ENCODE peak calls at places on chromosomes 16 and 17, in eight cellular contexts. I is A549, X is thoracic aorta, E is HCT116, B is body of pancreas, K is heart right ventricle, L is esophagus squamous epithelium, T is lung. R is an unnamed sample. For H3K4me1 and H3K9me3, the result is how much of the 10 kb centered on the place peaks cover.

GRCh38 chr16:7946142-7946541 is 613.5 kb downstream of the RBFOX1 start:
- DNase-seq in K (no peak), E (no peak), B (no peak), T (no peak), L (no peak), X (no peak), I (no peak), R (no peak)

GRCh38 chr16:87926246-87927194 is 9.8 kb downstream of the CA5A start:
- DNase-seq in L (no peak), K (no peak), I (no peak), E (no peak), X (no peak), T (no peak), B (no peak), R (no peak)

GRCh38 chr16:1201444-1201843 is 23.6 kb downstream of the TPSG1 start:
- DNase-seq in T (no peak), X (no peak), L (no peak), B (no peak), E (no peak), I (no peak), K (no peak), R (no peak)

GRCh38 chr16:85171809-85172464 is 59.7 kb upstream of the CIBAR2 start:
- DNase-seq in L (no peak), T (no peak), X (no peak), B (no peak), K (no peak), I (no peak), E (no peak), R (no peak)

GRCh38 chr16:81394966-81395655 is 49.5 kb upstream of the CMIP start:
- DNase-seq in X (no peak), I (no peak), E (no peak), B (peak), L (no peak), K (peak), T (no peak), R (no peak)

GRCh38 chr17:77613627-77614026 is 344.9 kb upstream of the TNRC6C start:
- DNase-seq in K (no peak), I (no peak), X (no peak), B (no peak), L (no peak), T (no peak), E (no peak), R (no peak)

GRCh38 chr16:80997139-80997798 is 9.4 kb downstream of the CMC2 start:
- DNase-seq in K (no peak), X (no peak), T (no peak), I (peak), B (no peak), L (no peak), E (no peak), R (no peak)

GRCh38 chr16:17379121-17379571 is 91.6 kb downstream of the XYLT1 start:
- DNase-seq in L (no peak), X (no peak), E (no peak), I (no peak), B (no peak), T (no peak), K (peak), R (no peak)

GRCh38 chr16:54282923-54283734 is 3.5 kb downstream of the IRX3 start:
- DNase-seq in X (no peak), T (no peak), B (no peak), L (no peak), K (no peak), I (no peak), E (no peak), R (no peak)

GRCh38 chr16:89308391-89309333 is 91.2 kb downstream of the ZNF778 start:
- DNase-seq in B (peak), X (no peak), E (no peak), K (no peak), I (no peak), L (no peak), T (no peak), R (no peak)

GRCh38 chr16:83100679-83101078 is 473.9 kb downstream of the CDH13 start:
- DNase-seq in L (no peak), B (no peak), T (no peak), X (no peak), E (no peak), K (no peak), I (no peak), R (no peak)

GRCh38 chr17:67765623-67766022 is 47.9 kb downstream of the NOL11 start:
- DNase-seq in L (no peak), I (peak), B (no peak), T (no peak), K (no peak), X (no peak), E (no peak), R (no peak)

GRCh38 chr17:36197389-36197708 is 791 bp upstream of the CCL3L1 start:
- DNase-seq in L (no peak), B (no peak), I (no peak), X (no peak), K (peak), E (no peak), T (no peak), R (no peak)

GRCh38 chr16:85514295-85514600 is 98.9 kb upstream of the GSE1 start:
- DNase-seq in L (no peak), X (peak), K (peak), E (no peak), I (no peak), T (no peak), B (peak), R (no peak)

GRCh38 chr17:76268015-76268749 is 3.0 kb downstream of the UBALD2 start:
- DNase-seq in L (no peak), E (no peak), B (peak), K (peak), I (no peak), X (no peak), T (peak), R (peak)

GRCh38 chr16:66432429-66432828 is 5.3 kb downstream of the BEAN1 start:
- DNase-seq in B (no peak), E (no peak), X (no peak), I (no peak), K (no peak), T (no peak), L (no peak), R (peak)

GRCh38 chr17:34902761-34903325 is 58.4 kb downstream of the CCT6B start:
- DNase-seq in I (no peak), X (no peak), K (no peak), T (no peak), E (no peak), B (no peak), L (no peak), R (no peak)

GRCh38 chr17:46072998-46073397 is 73.9 kb downstream of the STH start:
- DNase-seq in B (no peak), K (no peak), E (no peak), L (no peak), T (no peak), I (peak), X (no peak), R (no peak)

GRCh38 chr17:43416998-43417891 is 18.5 kb downstream of the ARL4D start:
- DNase-seq in T (peak), X (no peak), B (no peak), E (no peak), I (peak), L (no peak), K (peak), R (no peak)

GRCh38 chr17:82972836-82973372 is 106.5 kb upstream of the METRNL start:
- DNase-seq in E (no peak), K (no peak), L (no peak), B (no peak), X (no peak), I (no peak), T (peak), R (no peak)

GRCh38 chr17:45743626-45744326 is 40.3 kb upstream of the CRHR1 start:
- DNase-seq in X (no peak), I (no peak), B (no peak), T (no peak), L (no peak), E (no peak), K (peak), R (no peak)

GRCh38 chr17:77327181-77327565 is 186.4 kb downstream of the SEC14L1 start:
- DNase-seq in K (no peak), T (peak), B (no peak), E (no peak), I (no peak), X (no peak), L (no peak), R (no peak)

GRCh38 chr16:29022196-29022595 is 37.3 kb downstream of the LAT start:
- DNase-seq in L (no peak), B (no peak), T (no peak), X (no peak), I (no peak), E (no peak), K (no peak), R (no peak)

GRCh38 chr16:51831595-51832352 is 680.7 kb upstream of the SALL1 start:
- DNase-seq in E (no peak), T (no peak), I (no peak), L (no peak), B (no peak), K (no peak), X (no peak), R (no peak)

GRCh38 chr16:89873109-89873821 is at the start of gene TCF25:
- DNase-seq in I (peak), K (peak), L (no peak), E (peak), T (peak), B (peak), X (peak), R (peak)

GRCh38 chr16:79132745-79133144 is 467.8 kb downstream of the MAF start:
- DNase-seq in B (peak), L (no peak), T (peak), X (no peak), K (peak), I (no peak), E (no peak), R (no peak)
- TF ChIP-seq CTCF in B (no peak), L (no peak), T (no peak), X (no peak), K (no peak), I (no peak), E (no peak), R (no peak)

GRCh38 chr17:3890893-3891219 is 2.0 kb downstream of the CAMKK1 start:
- DNase-seq in E (no peak), I (no peak), T (no peak), X (no peak), K (no peak), B (no peak), L (no peak), R (no peak)
- H3K4me1 ChIP-seq in E (half or more), I (half or more), T (under half), X (half or more), K (half or more), B (half or more), L (half or more), R (under half)

GRCh38 chr16:35310999-35311398 is 1851.6 kb downstream of the TP53TG3F start:
- DNase-seq in T (no peak), L (no peak), X (no peak), B (no peak), E (no peak), I (no peak), K (no peak), R (no peak)
- H3K9me3 ChIP-seq in T (under half), L (under half), X (under half), B (under half), E (under half), I (under half), K (under half), R (under half)

DNA sequence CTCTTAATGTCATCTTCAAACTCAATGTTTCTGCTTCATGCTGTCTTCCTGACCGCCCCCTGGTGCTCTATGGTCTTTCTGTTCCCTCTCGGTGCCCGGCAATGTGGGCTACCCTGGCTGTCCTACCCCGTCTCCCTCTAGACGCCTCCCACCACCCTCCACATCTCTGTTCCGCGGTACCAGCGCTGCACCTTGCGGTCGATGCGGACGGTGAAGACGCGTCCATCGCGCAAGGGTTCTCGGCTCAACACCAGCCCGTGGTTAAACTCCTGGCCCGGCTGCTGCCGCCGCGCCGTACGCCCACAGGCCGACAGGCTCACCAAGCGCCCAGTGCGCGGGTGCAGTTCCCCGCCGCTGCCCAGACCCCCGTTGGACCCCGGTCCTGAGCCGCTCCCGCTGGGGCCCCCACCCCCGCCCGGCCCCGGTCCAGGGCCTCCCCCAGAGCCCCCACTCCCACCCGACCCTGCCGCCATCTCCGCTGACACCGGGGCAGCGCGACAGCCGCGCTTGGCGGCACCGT is at the start of gene NEURL4:
- DNase-seq in E (no peak), B (no peak), X (no peak), L (no peak), T (no peak), I (peak), K (no peak), R (no peak)
- TF ChIP-seq CTCF in E (no peak), B (no peak), X (no peak), L (peak), T (no peak), I (no peak), K (peak), R (no peak)

GRCh38 chr17:13337864-13338371 is 263.8 kb downstream of the HS3ST3A1 start:
- DNase-seq in T (no peak), E (peak), B (peak), K (peak), L (no peak), I (peak), X (no peak), R (no peak)

GRCh38 chr17:13334374-13334773 is 267.4 kb downstream of the HS3ST3A1 start:
- DNase-seq in L (no peak), K (no peak), I (no peak), X (no peak), E (no peak), T (no peak), B (no peak), R (no peak)

GRCh38 chr17:13337171-13337570 is 264.6 kb downstream of the HS3ST3A1 start:
- DNase-seq in B (no peak), L (no peak), I (no peak), E (no peak), X (no peak), T (no peak), K (no peak), R (no peak)

GRCh38 chr17:13333661-13334060 is 268.1 kb downstream of the HS3ST3A1 start:
- DNase-seq in X (no peak), B (no peak), E (no peak), L (no peak), I (no peak), K (no peak), T (no peak), R (no peak)

DNA sequence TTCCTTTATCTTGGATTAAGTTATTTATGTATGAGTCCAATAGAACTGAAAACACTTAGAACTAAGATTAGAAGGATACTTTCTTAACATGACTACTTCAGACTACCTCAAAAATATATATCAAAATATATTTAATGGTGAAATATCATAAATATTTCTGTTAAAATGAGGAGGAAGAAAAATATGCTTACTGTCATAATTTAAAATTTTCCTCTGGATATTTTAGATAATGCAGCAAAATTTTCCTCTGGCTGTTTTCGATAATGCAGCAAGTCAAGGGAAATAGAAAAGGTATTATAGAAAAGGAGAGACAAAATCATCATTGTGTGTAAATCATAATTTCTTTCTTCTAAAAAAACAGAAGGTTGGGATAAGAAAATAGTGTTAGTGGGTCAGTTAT is 263.3 kb downstream of the HS3ST3A1 start:
- DNase-seq in L (no peak), E (no peak), B (no peak), I (no peak), T (no peak), X (no peak), K (no peak), R (no peak)
- H3K4me1 ChIP-seq in L (under half), E (under half), B (under half), I (under half), T (under half), X (under half), K (under half), R (under half)

GRCh38 chr16:35525979-35526590 is 2066.7 kb downstream of the TP53TG3F start:
- DNase-seq in K (no peak), T (no peak), I (peak), E (no peak), B (no peak), L (no peak), X (no peak), R (no peak)

DNA sequence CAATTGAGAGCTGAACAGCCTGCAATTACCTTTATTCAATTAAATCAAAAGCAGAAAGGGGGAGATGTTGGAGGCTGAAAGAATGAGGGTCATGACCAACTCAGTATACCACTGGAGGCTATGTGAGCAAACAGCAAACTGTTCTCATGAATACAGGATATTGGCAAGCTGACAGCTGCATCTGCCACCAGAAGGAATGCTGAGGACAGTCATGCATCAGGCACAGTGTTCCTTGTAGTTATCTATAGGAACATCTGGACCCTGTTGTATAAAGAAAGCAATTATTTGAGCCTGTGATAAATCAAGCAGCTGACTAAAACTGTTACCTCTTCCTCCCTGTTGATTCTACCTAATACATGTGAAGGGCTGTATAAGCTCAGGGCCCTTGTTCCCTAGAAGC is 2064.6 kb downstream of the TP53TG3F start:
- DNase-seq in X (no peak), B (no peak), L (no peak), T (no peak), E (no peak), K (no peak), I (no peak), R (no peak)
- H3K9me3 ChIP-seq in X (under half), B (under half), L (under half), T (under half), E (under half), K (under half), I (under half), R (under half)

DNA sequence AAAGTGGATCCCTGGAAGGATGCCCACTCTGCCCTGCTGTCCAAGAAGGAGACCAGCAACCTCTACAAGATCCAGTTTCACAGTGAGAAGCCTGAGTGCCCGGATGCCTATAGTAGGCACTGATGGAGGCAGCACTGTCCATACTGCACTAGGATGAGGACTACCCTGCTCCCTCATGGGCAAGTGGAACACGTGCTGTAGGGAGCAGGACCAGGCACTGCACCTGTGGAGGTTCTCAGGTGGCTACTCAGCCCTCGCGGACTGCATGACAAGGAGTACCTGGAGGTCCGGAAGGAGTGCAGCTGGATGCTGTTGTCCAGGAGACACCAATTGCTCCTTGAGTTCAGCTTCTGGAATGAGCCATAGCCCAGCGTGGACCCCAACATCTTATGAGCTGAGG is 146.1 kb upstream of the NLRP1 start:
- DNase-seq in K (no peak), I (no peak), L (no peak), X (no peak), B (no peak), E (no peak), T (no peak), R (no peak)
- TF ChIP-seq CTCF in K (no peak), I (no peak), L (no peak), X (no peak), B (no peak), E (no peak), T (no peak), R (no peak)

GRCh38 chr16:14500791-14501190 is 129.3 kb downstream of the PARN start:
- DNase-seq in T (no peak), I (no peak), K (no peak), X (no peak), B (no peak), E (no peak), L (no peak), R (no peak)

GRCh38 chr16:14497245-14498082 is 132.6 kb downstream of the PARN start:
- DNase-seq in I (no peak), X (no peak), T (no peak), B (peak), E (no peak), K (no peak), L (no peak), R (no peak)

GRCh38 chr16:14496786-14497185 is 133.3 kb downstream of the PARN start:
- DNase-seq in B (no peak), X (no peak), K (peak), T (no peak), I (no peak), L (no peak), E (no peak), R (no peak)

GRCh38 chr16:14501331-14502255 is 128.5 kb downstream of the PARN start:
- DNase-seq in I (peak), B (peak), T (peak), X (peak), L (no peak), K (peak), E (peak), R (no peak)

DNA sequence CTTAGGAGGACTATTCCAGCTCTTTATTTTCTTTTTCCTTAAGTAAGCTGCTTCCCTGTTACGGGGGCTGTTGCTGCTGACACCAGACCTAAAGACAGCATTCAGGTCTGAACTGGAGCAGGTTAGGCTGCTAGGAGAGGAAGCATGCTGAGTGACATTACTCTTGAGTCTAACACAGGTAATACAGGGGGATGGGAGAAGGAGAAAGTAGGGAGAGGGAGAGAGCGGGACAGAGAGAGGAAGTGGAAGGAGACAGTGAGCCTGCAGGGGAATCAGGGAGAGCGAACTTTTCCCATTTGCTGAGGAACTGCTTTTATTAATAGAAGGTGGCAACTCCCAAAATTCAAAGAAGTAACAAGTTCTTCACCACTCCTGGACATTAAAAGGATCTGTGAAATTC is 130.9 kb downstream of the PARN start:
- DNase-seq in L (no peak), K (no peak), I (no peak), T (no peak), X (no peak), B (no peak), E (no peak), R (no peak)
- H3K4me1 ChIP-seq in L (half or more), K (half or more), I (half or more), T (under half), X (half or more), B (under half), E (half or more), R (under half)